ENCODE peak calls at places on chromosomes 7 and 10, in six cellular contexts. N is esophagus muscularis mucosa, V is IMR-90, U is A549, Z is transverse colon, S is prostate gland. R is an unnamed sample.

GRCh38 chr7:150855476-150856302 is 3.4 kb downstream of the AOC1 start:
- DNase-seq in N (peak), V (no peak), U (no peak), Z (no peak), S (no peak), R (peak)

GRCh38 chr10:72637398-72637857 is 11.5 kb upstream of the MICU1 start:
- DNase-seq in N (no peak), V (peak), U (peak), Z (peak), S (no peak), R (no peak)

GRCh38 chr7:366171-366916 is 76.4 kb downstream of the FOXL3 start:
- DNase-seq in N (no peak), V (peak), U (no peak), Z (no peak), S (no peak), R (no peak)

GRCh38 chr10:25384618-25385017 is 209.8 kb downstream of the GPR158 start:
- DNase-seq in N (no peak), V (no peak), U (no peak), Z (no peak), S (no peak), R (no peak)

GRCh38 chr10:130812381-130813148 is 499.0 kb downstream of the TCERG1L start:
- DNase-seq in N (peak), V (no peak), U (no peak), Z (no peak), S (no peak), R (no peak)

GRCh38 chr10:4397337-4397736 is 428.7 kb upstream of the AKR1E2 start:
- DNase-seq in N (no peak), V (no peak), U (no peak), Z (no peak), S (no peak), R (no peak)

GRCh38 chr7:42495251-42495650 is 258.2 kb upstream of the GLI3 start:
- DNase-seq in N (no peak), V (no peak), U (no peak), Z (no peak), S (no peak), R (no peak)

GRCh38 chr7:92835140-92835850 is 1.1 kb downstream of the CDK6 start:
- DNase-seq in N (no peak), V (peak), U (peak), Z (peak), S (peak), R (peak)

GRCh38 chr10:34715511-34716187 is 99.4 kb downstream of the PARD3 start:
- DNase-seq in N (peak), V (no peak), U (no peak), Z (no peak), S (no peak), R (no peak)

GRCh38 chr10:49056356-49056755 is 59.0 kb downstream of the VSTM4 start:
- DNase-seq in N (peak), V (peak), U (no peak), Z (no peak), S (no peak), R (no peak)

DNA sequence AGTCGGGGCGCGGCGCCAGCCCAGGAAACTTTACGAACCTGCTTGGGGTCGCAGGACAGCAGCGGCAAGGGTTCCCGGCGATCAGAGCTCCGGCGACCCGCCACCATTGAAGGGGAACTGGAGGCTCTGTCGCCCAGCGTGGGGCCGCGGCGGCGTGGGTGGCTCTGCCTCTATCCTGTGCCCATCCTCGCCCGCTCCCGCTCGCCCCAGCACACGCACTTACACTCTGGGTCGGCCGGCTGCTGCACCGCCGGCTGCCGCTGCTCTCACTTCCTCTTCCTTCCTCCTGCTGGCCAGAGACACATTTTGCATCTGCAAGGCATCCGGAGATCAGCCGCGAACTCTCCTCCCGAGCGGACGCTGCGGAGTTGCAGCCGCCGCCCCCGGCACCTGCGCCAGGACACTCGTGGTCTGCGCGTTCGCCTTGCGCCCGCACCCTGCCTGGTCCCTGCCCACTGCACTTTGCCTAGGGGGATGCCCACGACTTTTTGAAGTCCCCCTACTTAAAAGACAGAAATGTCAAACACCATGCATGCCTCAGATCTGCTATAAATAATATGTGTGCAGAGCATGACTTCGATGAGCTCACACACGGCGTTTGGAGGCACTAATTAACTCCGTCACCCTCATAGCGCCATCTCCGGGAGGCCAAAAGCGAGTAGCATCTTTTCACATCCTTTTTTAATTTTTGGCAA is at the start of gene ELMO1:
- DNase-seq in N (peak), V (peak), U (peak), Z (peak), S (peak), R (peak)
- TF ChIP-seq POLR2A in N (no peak), V (no peak), U (peak), Z (peak), S (no peak), R (no peak)

DNA sequence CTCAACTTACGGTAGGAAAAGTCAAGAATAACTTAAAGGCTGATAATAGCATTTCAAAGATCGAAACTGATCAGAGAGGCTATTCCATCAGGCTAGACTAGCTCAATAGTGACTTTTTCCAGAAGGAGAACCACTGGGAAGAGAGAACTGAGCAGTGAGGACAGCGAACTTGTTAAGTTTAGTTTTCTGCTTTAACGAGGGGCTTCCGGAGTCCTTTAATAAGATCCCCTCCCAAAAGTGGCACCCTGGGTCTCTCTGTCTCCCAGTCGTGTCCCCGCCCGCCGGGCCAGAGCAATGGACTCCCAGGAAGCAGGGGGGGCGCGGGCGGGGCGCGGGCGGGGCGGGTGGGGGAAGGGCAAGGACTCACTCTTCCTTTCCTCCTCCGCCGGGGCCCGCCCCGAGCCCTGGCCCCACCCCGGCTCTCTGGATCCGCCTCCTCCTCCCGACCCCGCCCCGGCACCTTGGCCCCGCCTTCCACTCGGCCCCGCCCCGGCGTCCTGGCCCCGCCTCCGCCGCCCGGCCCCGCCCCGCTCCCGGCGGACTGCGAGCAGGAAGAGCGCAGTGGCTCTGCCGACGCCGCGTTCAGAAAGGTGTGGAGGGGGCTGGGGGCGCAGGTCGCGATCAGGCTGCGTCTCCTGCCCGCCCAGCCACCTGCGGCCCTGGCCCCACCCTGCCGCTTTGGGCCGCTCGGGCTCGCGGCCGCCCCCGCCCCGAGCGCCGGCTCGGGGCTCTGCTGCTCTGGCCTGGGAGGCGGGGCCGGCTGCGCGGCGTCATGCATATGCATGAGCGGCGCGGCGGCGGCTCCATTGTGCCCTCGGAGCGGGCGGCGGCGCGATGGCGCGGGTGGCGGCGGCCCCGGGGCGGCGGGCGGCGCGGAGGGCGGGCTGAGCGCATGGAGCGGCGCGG is at the start of gene ZMIZ2:
- DNase-seq in N (peak), V (peak), U (peak), Z (peak), S (peak), R (peak)
- TF ChIP-seq POLR2A in N (no peak), V (peak), U (peak), Z (peak), S (peak), R (no peak)

DNA sequence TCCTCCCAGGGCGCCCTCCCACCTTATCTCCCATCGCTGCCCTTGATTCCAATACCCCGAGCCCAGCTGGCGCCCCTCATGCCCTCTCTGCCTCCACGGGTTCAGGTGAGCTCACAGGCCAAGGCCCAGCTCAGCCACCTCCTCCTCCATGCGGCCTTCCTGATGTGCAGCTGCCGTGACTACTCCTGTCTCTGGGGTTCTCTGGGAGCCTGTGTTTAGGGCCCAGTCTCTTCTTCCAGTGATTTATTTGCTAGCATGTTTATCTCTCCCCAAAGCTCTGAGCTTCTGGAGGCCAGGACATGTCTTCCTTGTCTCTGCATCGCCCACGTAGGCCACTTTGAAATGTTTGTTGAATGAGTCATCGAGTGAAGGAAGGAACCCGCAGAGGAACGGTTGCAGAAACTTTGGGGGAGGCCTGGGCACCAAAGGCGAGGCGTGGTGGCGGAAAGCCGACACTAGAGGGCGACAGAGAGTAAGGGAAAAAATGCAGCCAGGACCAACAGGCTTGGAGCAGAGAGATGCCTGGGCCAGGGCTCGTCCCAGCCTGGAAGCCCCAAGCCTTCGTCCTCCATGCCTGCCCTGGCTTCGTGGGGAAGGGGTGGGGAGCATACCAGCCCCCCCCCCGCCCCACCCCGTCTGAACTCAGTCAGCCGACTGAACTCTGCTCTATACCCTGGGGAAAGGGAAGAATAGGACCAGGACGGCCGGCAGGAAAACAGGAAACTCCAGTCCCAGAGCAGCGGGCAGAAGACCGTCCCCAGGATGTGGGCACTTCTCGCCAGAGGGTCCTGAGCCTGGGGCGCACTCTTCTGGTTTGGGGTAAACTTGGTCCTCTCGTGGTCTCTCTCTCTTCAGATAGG is 10.9 kb upstream of the HSPB1 start:
- DNase-seq in N (peak), V (peak), U (peak), Z (peak), S (peak), R (peak)
- TF ChIP-seq POLR2A in N (no peak), V (peak), U (peak), Z (peak), S (peak), R (no peak)

DNA sequence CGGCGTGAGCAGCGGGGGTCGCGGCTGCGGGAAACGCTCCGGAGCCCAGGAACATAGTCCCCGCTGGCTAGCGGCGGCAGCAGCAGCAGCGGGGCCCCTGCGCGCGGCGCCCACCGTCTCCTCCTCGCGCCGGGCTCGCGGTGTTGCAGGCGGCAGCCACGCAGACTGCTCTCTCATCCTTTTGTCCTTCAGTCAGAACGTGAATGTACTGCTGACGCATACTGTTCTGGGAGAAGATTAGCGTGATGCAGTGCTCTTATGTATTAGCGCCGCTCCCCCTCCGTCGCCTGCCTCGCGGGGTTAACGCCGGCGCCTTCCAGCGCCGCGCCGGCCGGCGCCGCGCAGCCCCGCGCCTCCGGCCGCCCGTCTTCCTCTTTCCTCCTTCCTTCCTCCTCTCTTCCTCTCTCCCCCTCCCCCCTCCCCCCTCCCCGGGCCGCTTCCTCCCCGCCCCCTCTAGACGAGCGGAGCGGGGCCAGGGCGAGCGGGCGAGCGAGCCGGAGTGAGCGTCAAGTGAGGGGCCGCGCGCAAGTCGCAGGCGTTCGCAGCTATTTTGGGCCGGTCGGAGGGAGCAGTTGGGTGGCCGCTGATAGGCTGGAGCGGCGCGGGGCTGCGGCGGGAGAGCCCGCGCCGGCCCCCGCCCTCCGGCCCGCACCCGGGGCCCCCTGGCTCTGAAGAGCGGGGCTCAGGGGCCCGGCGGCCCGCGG is 816 bp upstream of the LRRC4 start:
- DNase-seq in N (no peak), V (peak), U (no peak), Z (peak), S (peak), R (no peak)
- TF ChIP-seq POLR2A in N (no peak), V (peak), U (no peak), Z (no peak), S (no peak), R (no peak)

GRCh38 chr7:7181519-7182155 is 707 bp upstream of the C1GALT1 start:
- DNase-seq in N (no peak), V (peak), U (peak), Z (peak), S (peak), R (peak)

GRCh38 chr7:7183061-7183832 is 903 bp downstream of the C1GALT1 start:
- DNase-seq in N (no peak), V (no peak), U (peak), Z (peak), S (peak), R (peak)

GRCh38 chr7:7180725-7181428 is 1.5 kb upstream of the C1GALT1 start:
- DNase-seq in N (no peak), V (no peak), U (no peak), Z (peak), S (no peak), R (no peak)

GRCh38 chr7:7183833-7184463 is 1.6 kb downstream of the C1GALT1 start:
- DNase-seq in N (no peak), V (no peak), U (no peak), Z (no peak), S (no peak), R (no peak)

DNA sequence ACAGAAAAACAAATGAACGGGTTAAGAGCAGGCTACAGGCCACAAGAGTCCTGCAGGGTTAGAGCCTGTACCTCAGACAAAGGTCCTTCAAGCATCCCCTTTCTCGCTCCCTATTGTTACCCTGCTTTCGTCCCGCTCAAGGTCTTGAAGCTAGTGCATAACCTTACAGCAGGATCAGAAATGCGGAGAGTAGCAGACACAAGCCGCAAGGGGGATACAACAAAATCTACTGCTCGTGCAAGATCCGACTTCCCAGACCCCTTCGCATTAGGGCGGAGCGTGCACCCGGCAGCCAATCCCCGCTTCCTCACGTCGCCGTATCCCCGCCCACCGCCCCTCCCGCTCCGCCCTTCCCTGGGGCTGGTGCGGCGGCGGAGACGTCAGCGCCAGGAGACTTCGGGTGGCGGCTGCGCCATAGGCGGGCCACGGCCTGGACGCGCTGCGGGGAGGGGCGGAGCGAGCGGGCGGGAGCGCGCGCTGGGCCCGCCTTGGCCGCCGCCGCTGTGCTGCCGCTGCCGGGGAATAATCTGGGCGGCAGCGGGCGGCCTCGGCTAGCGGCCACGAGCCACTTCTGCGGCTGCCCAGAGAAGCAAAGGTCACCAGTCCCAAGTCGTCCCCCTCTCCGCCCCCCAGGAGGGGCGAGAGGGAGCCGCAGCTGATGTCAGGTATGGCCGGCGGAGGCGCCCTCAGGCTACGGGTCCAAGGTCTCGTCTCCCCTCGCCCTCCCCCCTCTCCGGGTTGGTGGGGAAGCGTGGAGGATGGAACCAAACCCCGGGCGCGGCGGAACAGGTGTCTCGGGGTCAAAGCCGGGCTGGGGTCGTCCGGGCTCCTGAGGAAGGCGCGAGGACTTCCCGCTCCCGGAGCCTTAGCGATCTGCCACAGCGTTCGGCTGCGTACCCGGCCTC is at the start of gene C1GALT1:
- DNase-seq in N (peak), V (peak), U (peak), Z (peak), S (peak), R (peak)
- TF ChIP-seq POLR2A in N (no peak), V (peak), U (peak), Z (peak), S (peak), R (peak)

GRCh38 chr7:81162234-81162633 is 243.4 kb upstream of the SEMA3C start:
- DNase-seq in N (no peak), V (no peak), U (no peak), Z (no peak), S (no peak), R (no peak)

GRCh38 chr7:81162771-81163525 is 244.1 kb upstream of the SEMA3C start:
- DNase-seq in N (no peak), V (peak), U (no peak), Z (no peak), S (no peak), R (no peak)

GRCh38 chr7:81161459-81162075 is 242.7 kb upstream of the SEMA3C start:
- DNase-seq in N (no peak), V (peak), U (peak), Z (no peak), S (no peak), R (no peak)

GRCh38 chr7:81158189-81158588 is 239.3 kb upstream of the SEMA3C start:
- DNase-seq in N (no peak), V (no peak), U (no peak), Z (no peak), S (no peak), R (no peak)

GRCh38 chr7:81159402-81159801 is 240.6 kb upstream of the SEMA3C start:
- DNase-seq in N (no peak), V (peak), U (peak), Z (no peak), S (no peak), R (no peak)
- TF ChIP-seq POLR2A in N (no peak), V (no peak), U (no peak), Z (no peak), S (no peak), R (no peak)

GRCh38 chr7:139777948-139778841 is at the start of gene HIPK2:
- DNase-seq in N (no peak), V (peak), U (peak), Z (peak), S (peak), R (no peak)
- TF ChIP-seq POLR2A in N (no peak), V (no peak), U (peak), Z (no peak), S (peak), R (no peak)

DNA sequence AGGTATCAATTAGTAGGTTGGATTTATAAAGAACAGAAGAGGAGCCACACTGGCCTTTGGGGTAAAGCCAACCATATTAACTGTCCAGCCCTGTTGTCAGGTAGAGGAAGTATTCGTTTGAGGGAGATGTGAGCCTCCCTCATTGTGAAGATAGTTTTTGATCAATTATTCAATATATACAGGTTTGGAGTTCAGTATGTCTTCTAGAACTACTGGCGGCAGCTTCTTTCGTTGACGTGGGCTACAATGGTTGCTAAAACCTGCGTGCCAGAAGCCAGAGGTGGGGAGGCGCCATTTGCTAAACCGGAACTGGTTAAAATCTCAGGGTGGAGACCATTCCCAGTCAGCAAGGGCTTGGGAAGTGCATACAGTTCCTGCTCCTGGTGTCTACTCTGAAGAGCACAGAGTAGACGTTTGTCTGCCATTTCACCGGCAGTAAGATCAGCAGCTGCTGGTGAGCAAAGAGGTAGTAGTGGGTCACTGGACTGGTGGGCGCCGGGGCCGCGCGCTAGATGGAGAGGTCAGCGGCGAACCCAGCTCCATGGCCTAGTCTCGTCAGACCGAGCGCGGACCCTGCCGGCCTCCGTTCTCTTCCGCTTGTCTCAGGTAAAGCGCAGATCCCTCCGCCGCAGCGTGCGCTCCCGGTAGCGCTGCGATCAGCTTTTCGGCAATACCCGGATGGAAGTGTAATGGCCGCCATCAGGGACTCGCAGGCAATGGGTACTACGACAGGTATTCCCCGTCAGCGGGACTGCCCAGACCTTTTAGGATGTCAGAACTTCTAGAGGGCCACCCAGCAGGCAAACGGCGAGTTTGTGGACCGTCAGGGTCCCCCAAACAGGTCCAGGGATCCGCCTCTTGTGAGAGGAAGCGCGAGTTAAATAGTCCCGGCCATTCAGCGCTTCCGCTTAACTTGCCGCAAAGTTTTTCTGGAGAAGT is at the start of gene ZNF518A:
- DNase-seq in N (peak), V (peak), U (peak), Z (peak), S (peak), R (peak)
- TF ChIP-seq POLR2A in N (peak), V (peak), U (peak), Z (peak), S (no peak), R (no peak)